ENCODE peak calls at places on chromosomes 7 and 10, in ten cellular contexts. P is glutamatergic neuron; L is HL-60; U is IMR-90; G is CD8-positive, alpha-beta T cell; N is foreskin fibroblast; M is upper lobe of right lung; T is fibroblast of lung; O is hepatocyte; Y is BJ. I is an unnamed sample.

GRCh38 chr7:140397784-140398750 is at the start of gene SLC37A3:
- DNase-seq in P (peak; percentile 95), L (peak; percentile 15), U (peak; percentile 72), G (peak; percentile 76), N (peak; percentile 65), M (peak; percentile 93), T (peak; percentile 68), O (peak; percentile 95), Y (no peak), I (peak; percentile 76)

GRCh38 chr7:31633894-31634494 is 53.0 kb upstream of the PPP1R17 start:
- DNase-seq in P (peak; percentile 53), L (peak; percentile 35), U (peak; percentile 39), G (no peak), N (peak; percentile 1), M (no peak), T (peak; percentile 45), O (peak; percentile 84), Y (peak; percentile 11), I (peak; percentile 53)

GRCh38 chr10:43259981-43260761 is 6.7 kb downstream of the RASGEF1A start:
- DNase-seq in P (no peak), L (peak; percentile 64), U (no peak), G (no peak), N (no peak), M (no peak), T (no peak), O (no peak), Y (no peak), I (no peak)

GRCh38 chr7:87627634-87627994 is 584 bp upstream of the RUNDC3B start:
- DNase-seq in P (no peak), L (no peak), U (no peak), G (no peak), N (no peak), M (no peak), T (no peak), O (no peak), Y (no peak), I (no peak)

GRCh38 chr7:102028206-102028826 is 210.9 kb downstream of the CUX1 start:
- DNase-seq in P (no peak), L (peak; percentile 93), U (no peak), G (no peak), N (no peak), M (peak; percentile 45), T (no peak), O (no peak), Y (no peak), I (no peak)

GRCh38 chr10:90344226-90344625 is 513.6 kb downstream of the HTR7 start:
- DNase-seq in P (no peak), L (no peak), U (no peak), G (no peak), N (no peak), M (no peak), T (no peak), O (no peak), Y (no peak), I (no peak)

GRCh38 chr7:151936207-151936606 is 20.0 kb upstream of the GALNTL5 start:
- DNase-seq in P (no peak), L (no peak), U (no peak), G (no peak), N (no peak), M (no peak), T (no peak), O (no peak), Y (no peak), I (no peak)

GRCh38 chr7:137151056-137151731 is 192.3 kb downstream of the PTN start:
- DNase-seq in P (no peak), L (no peak), U (peak; percentile 94), G (no peak), N (peak; percentile 25), M (no peak), T (peak; percentile 45), O (peak; percentile 51), Y (no peak), I (no peak)

GRCh38 chr7:37040330-37040729 is 316.0 kb upstream of the AOAH start:
- DNase-seq in P (no peak), L (no peak), U (peak; percentile 54), G (no peak), N (no peak), M (no peak), T (peak; percentile 29), O (no peak), Y (no peak), I (no peak)

GRCh38 chr7:7443951-7444350 is 91.7 kb downstream of the COL28A1 start:
- DNase-seq in P (no peak), L (no peak), U (no peak), G (no peak), N (no peak), M (no peak), T (no peak), O (no peak), Y (no peak), I (no peak)

GRCh38 chr7:42940985-42941847 is 9.0 kb downstream of the MRPL32 start:
- DNase-seq in P (peak; percentile 91), L (peak; percentile 66), U (peak; percentile 66), G (peak; percentile 65), N (peak; percentile 70), M (peak; percentile 84), T (peak; percentile 81), O (peak; percentile 92), Y (no peak), I (peak; percentile 86)

GRCh38 chr10:33257439-33257838 is 77.0 kb downstream of the NRP1 start:
- DNase-seq in P (no peak), L (no peak), U (no peak), G (no peak), N (no peak), M (no peak), T (no peak), O (no peak), Y (no peak), I (no peak)

GRCh38 chr7:157614457-157615020 is 277.7 kb downstream of the DNAJB6 start:
- DNase-seq in P (no peak), L (no peak), U (no peak), G (no peak), N (no peak), M (no peak), T (no peak), O (no peak), Y (no peak), I (no peak)

GRCh38 chr10:60934215-60935175 is 9.5 kb downstream of the RHOBTB1 start:
- DNase-seq in P (no peak), L (no peak), U (no peak), G (no peak), N (no peak), M (no peak), T (no peak), O (no peak), Y (no peak), I (no peak)

GRCh38 chr7:117907058-117907633 is 33.9 kb upstream of the CTTNBP2 start:
- DNase-seq in P (no peak), L (no peak), U (no peak), G (no peak), N (no peak), M (no peak), T (no peak), O (no peak), Y (no peak), I (no peak)

GRCh38 chr10:76547352-76547972 is 1090.1 kb downstream of the KCNMA1 start:
- DNase-seq in P (peak; percentile 82), L (peak; percentile 74), U (peak; percentile 77), G (no peak), N (peak; percentile 50), M (peak; percentile 71), T (peak; percentile 87), O (peak; percentile 92), Y (no peak), I (peak; percentile 92)

GRCh38 chr7:104982308-104982755 is 31.7 kb upstream of the KMT2E start:
- DNase-seq in P (no peak), L (no peak), U (no peak), G (no peak), N (no peak), M (no peak), T (no peak), O (peak; percentile 46), Y (no peak), I (no peak)

GRCh38 chr10:118668228-118668952 is 72.9 kb upstream of the PRLHR start:
- DNase-seq in P (no peak), L (no peak), U (no peak), G (no peak), N (no peak), M (no peak), T (no peak), O (no peak), Y (no peak), I (no peak)
- TF ChIP-seq CTCF in P (no peak), L (no peak), U (no peak), G (no peak), N (no peak), M (no peak), T (no peak), O (no peak), Y (peak; percentile 7), I (no peak)

DNA sequence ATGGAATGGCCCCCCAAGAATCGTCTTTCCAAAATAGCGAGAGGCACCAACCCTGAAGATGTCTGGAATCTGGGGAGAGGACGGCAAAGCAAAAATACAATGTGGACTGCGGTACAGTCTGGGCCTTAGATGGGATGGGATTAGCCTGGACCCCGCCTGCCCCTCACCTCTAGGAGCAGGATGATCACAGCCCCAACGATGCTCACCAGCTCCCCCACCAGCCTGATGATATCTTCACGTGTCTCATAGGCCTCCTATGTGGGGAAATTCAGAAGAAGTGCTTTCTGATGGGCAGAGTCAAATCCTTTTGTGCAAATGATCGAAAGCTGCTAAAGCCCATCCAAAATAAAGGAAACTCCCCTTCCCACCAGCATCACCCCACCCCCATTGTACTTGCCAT is 18.2 kb downstream of the TRPV5 start:
- DNase-seq in P (no peak), L (no peak), U (no peak), G (no peak), N (no peak), M (no peak), T (no peak), O (no peak), Y (no peak), I (no peak)
- TF ChIP-seq CTCF in P (no peak), L (no peak), U (no peak), G (no peak), N (no peak), M (no peak), T (no peak), O (no peak), Y (no peak), I (no peak)

GRCh38 chr10:133307776-133308430 is 769 bp downstream of the TUBGCP2 start:
- DNase-seq in P (peak; percentile 80), L (peak; percentile 84), U (peak; percentile 58), G (peak; percentile 78), N (peak; percentile 50), M (peak; percentile 93), T (peak; percentile 50), O (peak; percentile 91), Y (no peak), I (peak; percentile 37)
- TF ChIP-seq CTCF in P (peak; percentile 69), L (peak; percentile 69), U (peak; percentile 62), G (peak; percentile 79), N (peak; percentile 75), M (peak; percentile 66), T (peak; percentile 56), O (peak; percentile 76), Y (peak; percentile 85), I (peak; percentile 74)

DNA sequence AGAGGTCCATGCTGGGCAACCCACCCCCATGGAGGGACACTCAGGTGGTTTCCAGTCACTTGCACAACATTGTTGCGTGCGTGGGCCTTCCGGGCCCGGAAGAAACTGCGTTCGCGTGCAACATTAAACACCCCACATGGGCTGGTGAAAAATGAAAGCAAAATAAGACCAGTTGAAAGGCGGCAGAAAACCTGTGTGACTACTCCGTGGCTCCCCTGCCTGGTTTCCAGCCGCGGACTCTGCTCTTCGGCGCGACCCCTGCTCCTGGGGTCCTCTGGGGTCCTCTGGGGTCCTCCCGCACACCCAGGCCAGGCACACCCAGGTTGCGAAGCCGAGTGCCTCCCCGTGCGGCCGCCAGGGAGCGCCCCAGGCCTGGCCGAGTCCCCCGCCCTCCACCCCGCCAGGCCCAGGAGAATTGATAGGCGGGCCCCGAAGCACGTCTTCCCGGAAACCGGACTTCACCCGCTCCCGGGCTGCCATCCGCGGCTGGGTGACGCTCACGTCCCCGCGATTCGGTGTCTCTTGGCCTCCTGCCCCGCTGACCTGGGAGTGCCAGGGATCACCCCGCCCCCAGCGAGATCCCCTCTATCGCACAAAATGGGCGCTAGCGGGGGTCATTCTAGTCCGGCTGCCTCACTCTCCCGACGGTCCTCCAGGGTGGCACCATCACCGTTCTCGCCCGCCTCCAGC is 1.9 kb upstream of the SH2D4B start:
- DNase-seq in P (peak; percentile 53), L (peak; percentile 69), U (no peak), G (peak; percentile 71), N (no peak), M (peak; percentile 90), T (peak; percentile 41), O (peak; percentile 66), Y (no peak), I (no peak)
- TF ChIP-seq CTCF in P (peak; percentile 19), L (peak; percentile 2), U (no peak), G (peak; percentile 70), N (peak; percentile 44), M (peak; percentile 76), T (peak; percentile 32), O (peak; percentile 52), Y (peak; percentile 40), I (peak; percentile 62)